ENCODE peak calls at places on chromosomes 2 and 18, in four cellular contexts. One of them, this sample, is unnamed.

GRCh38 chr18:55706893-55707292 is 118.9 kb upstream of the TCF4 start:
- DNase-seq in foreskin fibroblast: peak; percentile 54
- DNase-seq in stimulated activated CD4-positive, alpha-beta T cell treated with anti-CD3 and anti-CD28 coated beads, Interleukin-4, amount 100 ng/mL, for 24 hours: no peak
- DNase-seq in T follicular helper cell: no peak
- DNase-seq in this sample: no peak

GRCh38 chr18:55048892-55049291 is 89.6 kb upstream of the CCDC68 start:
- DNase-seq in foreskin fibroblast: peak; percentile 63
- DNase-seq in stimulated activated CD4-positive, alpha-beta T cell treated with anti-CD3 and anti-CD28 coated beads, Interleukin-4, amount 100 ng/mL, for 24 hours: no peak
- DNase-seq in T follicular helper cell: no peak
- DNase-seq in this sample: no peak

GRCh38 chr18:32902566-32903330 is 129.9 kb upstream of the KLHL14 start:
- DNase-seq in foreskin fibroblast: no peak
- DNase-seq in stimulated activated CD4-positive, alpha-beta T cell treated with anti-CD3 and anti-CD28 coated beads, Interleukin-4, amount 100 ng/mL, for 24 hours: no peak
- DNase-seq in T follicular helper cell: no peak
- DNase-seq in this sample: no peak

GRCh38 chr2:43073373-43073772 is 153.0 kb downstream of the ZFP36L2 start:
- DNase-seq in foreskin fibroblast: peak; percentile 78
- DNase-seq in stimulated activated CD4-positive, alpha-beta T cell treated with anti-CD3 and anti-CD28 coated beads, Interleukin-4, amount 100 ng/mL, for 24 hours: no peak
- DNase-seq in T follicular helper cell: no peak
- DNase-seq in this sample: peak; percentile 47

GRCh38 chr2:120794716-120795115 is 59.0 kb downstream of the GLI2 start:
- DNase-seq in foreskin fibroblast: peak; percentile 80
- DNase-seq in stimulated activated CD4-positive, alpha-beta T cell treated with anti-CD3 and anti-CD28 coated beads, Interleukin-4, amount 100 ng/mL, for 24 hours: no peak
- DNase-seq in T follicular helper cell: no peak
- DNase-seq in this sample: no peak

GRCh38 chr2:228689049-228689448 is 507.6 kb upstream of the SPHKAP start:
- DNase-seq in foreskin fibroblast: peak; percentile 51
- DNase-seq in stimulated activated CD4-positive, alpha-beta T cell treated with anti-CD3 and anti-CD28 coated beads, Interleukin-4, amount 100 ng/mL, for 24 hours: no peak
- DNase-seq in T follicular helper cell: no peak
- DNase-seq in this sample: no peak

GRCh38 chr2:174169372-174169771 is 79.0 kb downstream of the OLA1 start:
- DNase-seq in foreskin fibroblast: no peak
- DNase-seq in stimulated activated CD4-positive, alpha-beta T cell treated with anti-CD3 and anti-CD28 coated beads, Interleukin-4, amount 100 ng/mL, for 24 hours: no peak
- DNase-seq in T follicular helper cell: no peak
- DNase-seq in this sample: no peak

GRCh38 chr2:118874324-118874723 is 26.9 kb upstream of the EN1 start:
- DNase-seq in foreskin fibroblast: no peak
- DNase-seq in stimulated activated CD4-positive, alpha-beta T cell treated with anti-CD3 and anti-CD28 coated beads, Interleukin-4, amount 100 ng/mL, for 24 hours: no peak
- DNase-seq in T follicular helper cell: no peak
- DNase-seq in this sample: no peak

GRCh38 chr2:239814917-239815637 is 210.1 kb downstream of the NDUFA10 start:
- DNase-seq in foreskin fibroblast: no peak
- DNase-seq in stimulated activated CD4-positive, alpha-beta T cell treated with anti-CD3 and anti-CD28 coated beads, Interleukin-4, amount 100 ng/mL, for 24 hours: no peak
- DNase-seq in T follicular helper cell: no peak
- DNase-seq in this sample: no peak

This sample was measured in DND-41.